ENCODE peak calls at places on chromosomes 6 and 20, in ten cellular contexts. One of them, this sample, is unnamed.
A peak's percentile ranks its signal among the peaks of the same experiment; 100 is the strongest.

GRCh38 chr6:3194535-3195376 is 32.7 kb downstream of the TUBB2B start:
- DNase-seq in colonic mucosa: no peak
- DNase-seq in activated naive CD8-positive, alpha-beta T cell treated with anti-CD3 and anti-CD28 coated beads, Interleukin-2, amount 50 U/mL, for 24 hours: no peak
- DNase-seq in pancreas: no peak
- DNase-seq in NAMALWA: no peak
- DNase-seq in stimulated activated CD4-positive, alpha-beta T cell treated with anti-CD3 and anti-CD28 coated beads, Interleukin-15, amount 100 ng/mL, for 24 hours: peak; percentile 22
- DNase-seq in spleen: no peak
- DNase-seq in naive thymus-derived CD8-positive, alpha-beta T cell: no peak
- DNase-seq in activated naive CD4-positive, alpha-beta T cell treated with Interleukin-2 at 50 U/mL for 16 hours: no peak
- DNase-seq in stromal cell of bone marrow: no peak
- DNase-seq in this sample: no peak

GRCh38 chr6:170368544-170368943 is 62.0 kb downstream of the FAM120B start:
- DNase-seq in activated naive CD4-positive, alpha-beta T cell treated with Interleukin-2 at 50 U/mL for 16 hours: no peak
- DNase-seq in activated naive CD8-positive, alpha-beta T cell treated with anti-CD3 and anti-CD28 coated beads, Interleukin-2, amount 50 U/mL, for 24 hours: no peak
- DNase-seq in stromal cell of bone marrow: no peak
- DNase-seq in naive thymus-derived CD8-positive, alpha-beta T cell: no peak
- DNase-seq in spleen: no peak
- DNase-seq in pancreas: no peak
- DNase-seq in colonic mucosa: no peak
- DNase-seq in stimulated activated CD4-positive, alpha-beta T cell treated with anti-CD3 and anti-CD28 coated beads, Interleukin-15, amount 100 ng/mL, for 24 hours: no peak
- DNase-seq in NAMALWA: no peak
- DNase-seq in this sample: no peak

GRCh38 chr20:9756660-9757059 is 82.2 kb downstream of the PAK5 start:
- DNase-seq in pancreas: no peak
- DNase-seq in colonic mucosa: no peak
- DNase-seq in activated naive CD8-positive, alpha-beta T cell treated with anti-CD3 and anti-CD28 coated beads, Interleukin-2, amount 50 U/mL, for 24 hours: no peak
- DNase-seq in stromal cell of bone marrow: no peak
- DNase-seq in activated naive CD4-positive, alpha-beta T cell treated with Interleukin-2 at 50 U/mL for 16 hours: no peak
- DNase-seq in spleen: no peak
- DNase-seq in naive thymus-derived CD8-positive, alpha-beta T cell: no peak
- DNase-seq in NAMALWA: no peak
- DNase-seq in stimulated activated CD4-positive, alpha-beta T cell treated with anti-CD3 and anti-CD28 coated beads, Interleukin-15, amount 100 ng/mL, for 24 hours: no peak
- DNase-seq in this sample: no peak

GRCh38 chr6:4774715-4775590 is 1.3 kb upstream of the CDYL start:
- DNase-seq in colonic mucosa: peak; percentile 47
- DNase-seq in activated naive CD8-positive, alpha-beta T cell treated with anti-CD3 and anti-CD28 coated beads, Interleukin-2, amount 50 U/mL, for 24 hours: peak; percentile 27
- DNase-seq in activated naive CD4-positive, alpha-beta T cell treated with Interleukin-2 at 50 U/mL for 16 hours: no peak
- DNase-seq in spleen: no peak
- DNase-seq in pancreas: no peak
- DNase-seq in NAMALWA: no peak
- DNase-seq in stimulated activated CD4-positive, alpha-beta T cell treated with anti-CD3 and anti-CD28 coated beads, Interleukin-15, amount 100 ng/mL, for 24 hours: peak; percentile 19
- DNase-seq in naive thymus-derived CD8-positive, alpha-beta T cell: peak; percentile 51
- DNase-seq in stromal cell of bone marrow: no peak
- DNase-seq in this sample: no peak

GRCh38 chr6:1144842-1145755 is 166.8 kb upstream of the FOXQ1 start:
- DNase-seq in spleen: no peak
- DNase-seq in activated naive CD8-positive, alpha-beta T cell treated with anti-CD3 and anti-CD28 coated beads, Interleukin-2, amount 50 U/mL, for 24 hours: no peak
- DNase-seq in activated naive CD4-positive, alpha-beta T cell treated with Interleukin-2 at 50 U/mL for 16 hours: no peak
- DNase-seq in naive thymus-derived CD8-positive, alpha-beta T cell: no peak
- DNase-seq in NAMALWA: no peak
- DNase-seq in stromal cell of bone marrow: peak; percentile 78
- DNase-seq in colonic mucosa: no peak
- DNase-seq in pancreas: no peak
- DNase-seq in stimulated activated CD4-positive, alpha-beta T cell treated with anti-CD3 and anti-CD28 coated beads, Interleukin-15, amount 100 ng/mL, for 24 hours: no peak
- DNase-seq in this sample: no peak

GRCh38 chr20:52105045-52105572 is 86.5 kb downstream of the ZFP64 start:
- DNase-seq in pancreas: peak; percentile 37
- DNase-seq in spleen: no peak
- DNase-seq in activated naive CD4-positive, alpha-beta T cell treated with Interleukin-2 at 50 U/mL for 16 hours: no peak
- DNase-seq in naive thymus-derived CD8-positive, alpha-beta T cell: peak; percentile 4
- DNase-seq in NAMALWA: no peak
- DNase-seq in stimulated activated CD4-positive, alpha-beta T cell treated with anti-CD3 and anti-CD28 coated beads, Interleukin-15, amount 100 ng/mL, for 24 hours: peak; percentile 11
- DNase-seq in colonic mucosa: no peak
- DNase-seq in activated naive CD8-positive, alpha-beta T cell treated with anti-CD3 and anti-CD28 coated beads, Interleukin-2, amount 50 U/mL, for 24 hours: peak; percentile 12
- DNase-seq in stromal cell of bone marrow: no peak
- DNase-seq in this sample: no peak

GRCh38 chr6:161215193-161215592 is 58.7 kb downstream of the AGPAT4 start:
- DNase-seq in colonic mucosa: no peak
- DNase-seq in activated naive CD8-positive, alpha-beta T cell treated with anti-CD3 and anti-CD28 coated beads, Interleukin-2, amount 50 U/mL, for 24 hours: no peak
- DNase-seq in NAMALWA: no peak
- DNase-seq in activated naive CD4-positive, alpha-beta T cell treated with Interleukin-2 at 50 U/mL for 16 hours: no peak
- DNase-seq in stromal cell of bone marrow: peak; percentile 78
- DNase-seq in spleen: no peak
- DNase-seq in naive thymus-derived CD8-positive, alpha-beta T cell: no peak
- DNase-seq in pancreas: no peak
- DNase-seq in stimulated activated CD4-positive, alpha-beta T cell treated with anti-CD3 and anti-CD28 coated beads, Interleukin-15, amount 100 ng/mL, for 24 hours: no peak
- DNase-seq in this sample: no peak

GRCh38 chr6:157982580-157983438 is 1.1 kb downstream of the SYNJ2 start:
- DNase-seq in NAMALWA: no peak
- DNase-seq in activated naive CD8-positive, alpha-beta T cell treated with anti-CD3 and anti-CD28 coated beads, Interleukin-2, amount 50 U/mL, for 24 hours: no peak
- DNase-seq in activated naive CD4-positive, alpha-beta T cell treated with Interleukin-2 at 50 U/mL for 16 hours: no peak
- DNase-seq in stimulated activated CD4-positive, alpha-beta T cell treated with anti-CD3 and anti-CD28 coated beads, Interleukin-15, amount 100 ng/mL, for 24 hours: peak; percentile 19
- DNase-seq in stromal cell of bone marrow: no peak
- DNase-seq in colonic mucosa: peak; percentile 62
- DNase-seq in naive thymus-derived CD8-positive, alpha-beta T cell: peak; percentile 38
- DNase-seq in spleen: peak; percentile 38
- DNase-seq in pancreas: no peak
- DNase-seq in this sample: no peak

GRCh38 chr6:99145738-99146137 is 198.0 kb upstream of the FBXL4 start:
- DNase-seq in naive thymus-derived CD8-positive, alpha-beta T cell: no peak
- DNase-seq in activated naive CD8-positive, alpha-beta T cell treated with anti-CD3 and anti-CD28 coated beads, Interleukin-2, amount 50 U/mL, for 24 hours: no peak
- DNase-seq in colonic mucosa: no peak
- DNase-seq in pancreas: no peak
- DNase-seq in NAMALWA: no peak
- DNase-seq in stimulated activated CD4-positive, alpha-beta T cell treated with anti-CD3 and anti-CD28 coated beads, Interleukin-15, amount 100 ng/mL, for 24 hours: no peak
- DNase-seq in activated naive CD4-positive, alpha-beta T cell treated with Interleukin-2 at 50 U/mL for 16 hours: no peak
- DNase-seq in spleen: no peak
- DNase-seq in stromal cell of bone marrow: no peak
- DNase-seq in this sample: no peak

GRCh38 chr20:50295762-50296449 is 105.3 kb downstream of the CEBPB start:
- DNase-seq in naive thymus-derived CD8-positive, alpha-beta T cell: no peak
- DNase-seq in stromal cell of bone marrow: no peak
- DNase-seq in stimulated activated CD4-positive, alpha-beta T cell treated with anti-CD3 and anti-CD28 coated beads, Interleukin-15, amount 100 ng/mL, for 24 hours: no peak
- DNase-seq in activated naive CD8-positive, alpha-beta T cell treated with anti-CD3 and anti-CD28 coated beads, Interleukin-2, amount 50 U/mL, for 24 hours: no peak
- DNase-seq in colonic mucosa: no peak
- DNase-seq in activated naive CD4-positive, alpha-beta T cell treated with Interleukin-2 at 50 U/mL for 16 hours: no peak
- DNase-seq in NAMALWA: no peak
- DNase-seq in pancreas: no peak
- DNase-seq in spleen: peak; percentile 69
- DNase-seq in this sample: no peak

This sample was measured in activated B cell treated with CpG ODN at 0.5 μM for 24 hours.